ENCODE peak calls at places on chromosomes 4 and X, in ten cellular contexts. U, L, S, X, K, H, J, F, E and T are unnamed samples.

GRCh38 chr4:112284166-112284565 is 1.5 kb downstream of the TIFA start:
- DNase-seq in X (no peak), S (no peak), J (no peak), E (peak), H (peak), F (no peak), K (no peak), U (no peak), L (peak), T (no peak)

GRCh38 chr4:3386486-3386885 is 55.3 kb upstream of the HGFAC start:
- DNase-seq in H (no peak), L (no peak), K (no peak), E (no peak), J (peak), S (no peak), U (no peak), X (peak), F (no peak), T (no peak)

GRCh38 chr4:21476753-21477152 is 471.8 kb downstream of the KCNIP4 start:
- DNase-seq in U (peak), J (no peak), L (peak), S (no peak), E (no peak), K (no peak), F (no peak), X (peak), H (peak), T (no peak)

GRCh38 chr4:41998019-41998418 is 7.7 kb downstream of the SLC30A9 start:
- DNase-seq in H (no peak), X (no peak), L (no peak), F (no peak), E (no peak), S (no peak), J (no peak), U (peak), K (no peak), T (no peak)

GRCh38 chr4:185738038-185738552 is 73.9 kb downstream of the SORBS2 start:
- DNase-seq in U (no peak), H (no peak), S (no peak), F (no peak), J (no peak), X (no peak), K (no peak), L (peak), E (peak), T (no peak)

GRCh38 chr4:116702949-116703348 is 382.4 kb downstream of the TRAM1L1 start:
- DNase-seq in J (no peak), H (peak), K (no peak), S (no peak), E (no peak), U (no peak), X (no peak), F (no peak), L (peak), T (no peak)

GRCh38 chr4:93827272-93827947 is 1.1 kb upstream of the ATOH1 start:
- DNase-seq in X (no peak), E (no peak), J (no peak), F (no peak), U (peak), K (no peak), S (no peak), H (no peak), L (no peak), T (no peak)

GRCh38 chrX:154404625-154405192 is 4.3 kb downstream of the DNASE1L1 start:
- DNase-seq in H (no peak), K (no peak), X (no peak), F (no peak), L (no peak), S (no peak), E (no peak), U (no peak), J (no peak), T (no peak)

GRCh38 chrX:118727686-118728339 is 407 bp downstream of the IL13RA1 start:
- DNase-seq in L (no peak), S (no peak), U (peak), H (peak), E (peak), K (no peak), J (no peak), X (no peak), F (no peak), T (peak)

GRCh38 chrX:36950495-36951253 is 57.5 kb upstream of the FAM47C start:
- DNase-seq in U (no peak), L (no peak), K (no peak), H (no peak), E (no peak), J (no peak), X (no peak), F (no peak), S (no peak), T (no peak)
- H3K4me3 ChIP-seq in U (no peak), L (no peak), K (no peak), H (no peak), E (no peak), J (no peak), X (no peak), F (no peak), S (no peak), T (no peak)

GRCh38 chr4:175767130-175767529 is 44.9 kb downstream of the GPM6A start:
- DNase-seq in H (no peak), S (no peak), E (no peak), J (no peak), X (no peak), L (no peak), F (no peak), U (no peak), K (no peak), T (no peak)

GRCh38 chr4:175776217-175776616 is 35.8 kb downstream of the GPM6A start:
- DNase-seq in X (peak), K (no peak), F (no peak), J (no peak), S (no peak), U (no peak), L (no peak), H (no peak), E (no peak), T (no peak)

GRCh38 chr4:175772170-175772685 is 39.8 kb downstream of the GPM6A start:
- DNase-seq in S (no peak), L (no peak), K (no peak), J (no peak), X (no peak), H (no peak), F (no peak), E (no peak), U (no peak), T (no peak)

GRCh38 chr4:175770555-175770954 is 41.5 kb downstream of the GPM6A start:
- DNase-seq in U (no peak), J (no peak), K (no peak), H (peak), E (peak), X (no peak), F (no peak), S (no peak), L (no peak), T (no peak)
- H3K4me3 ChIP-seq in U (no peak), J (no peak), K (peak), H (peak), E (peak), X (no peak), F (no peak), S (no peak), L (no peak), T (no peak)

GRCh38 chr4:8842614-8843013 is 29.0 kb downstream of the HMX1 start:
- DNase-seq in S (no peak), J (no peak), L (no peak), X (no peak), H (no peak), F (no peak), K (no peak), U (no peak), E (no peak), T (no peak)

GRCh38 chr4:8841678-8842268 is 29.9 kb downstream of the HMX1 start:
- DNase-seq in E (no peak), J (no peak), H (no peak), X (no peak), F (peak), L (no peak), K (no peak), S (no peak), U (no peak), T (peak)

GRCh38 chr4:8838911-8839431 is 32.7 kb downstream of the HMX1 start:
- DNase-seq in X (no peak), K (no peak), S (no peak), L (no peak), J (peak), U (no peak), E (no peak), F (peak), H (no peak), T (no peak)

GRCh38 chr4:8840006-8840793 is 31.4 kb downstream of the HMX1 start:
- DNase-seq in H (no peak), J (peak), X (no peak), K (no peak), E (no peak), F (peak), L (no peak), U (no peak), S (no peak), T (peak)

GRCh38 chr4:8840816-8841455 is 30.7 kb downstream of the HMX1 start:
- DNase-seq in U (no peak), X (no peak), K (no peak), F (peak), J (peak), S (no peak), E (no peak), L (no peak), H (no peak), T (peak)
- H3K4me3 ChIP-seq in U (no peak), X (no peak), K (no peak), F (no peak), J (no peak), S (no peak), E (no peak), L (no peak), H (no peak), T (no peak)

GRCh38 chrX:114583646-114584433 is at the start of gene HTR2C:
- DNase-seq in J (no peak), H (no peak), L (no peak), U (no peak), X (no peak), E (no peak), S (no peak), F (no peak), K (no peak), T (peak)

GRCh38 chrX:114582264-114582632 is 1.6 kb upstream of the HTR2C start:
- DNase-seq in X (no peak), K (no peak), L (no peak), E (no peak), S (no peak), J (no peak), F (no peak), H (no peak), U (no peak), T (no peak)

GRCh38 chrX:114582698-114583395 is 1.0 kb upstream of the HTR2C start:
- DNase-seq in X (no peak), H (no peak), J (no peak), E (no peak), F (no peak), S (no peak), L (no peak), K (no peak), U (peak), T (no peak)

GRCh38 chrX:114584983-114585842 is 1.3 kb downstream of the HTR2C start:
- DNase-seq in F (no peak), S (no peak), U (no peak), L (no peak), J (no peak), H (no peak), K (no peak), X (no peak), E (no peak), T (no peak)

GRCh38 chrX:114584434-114584943 is 603 bp downstream of the HTR2C start:
- DNase-seq in F (no peak), J (no peak), E (peak), L (no peak), X (no peak), S (no peak), H (no peak), K (no peak), U (peak), T (peak)
- H3K4me3 ChIP-seq in F (no peak), J (no peak), E (peak), L (no peak), X (no peak), S (no peak), H (no peak), K (no peak), U (peak), T (no peak)

GRCh38 chr4:95545526-95545925 is 3.2 kb downstream of the UNC5C start:
- DNase-seq in K (no peak), H (no peak), L (no peak), F (no peak), X (no peak), J (no peak), U (no peak), S (no peak), E (no peak), T (peak)
- H3K4me3 ChIP-seq in K (no peak), H (no peak), L (no peak), F (no peak), X (no peak), J (no peak), U (peak), S (no peak), E (no peak), T (peak)

GRCh38 chr4:17807446-17807845 is 3.1 kb downstream of the DCAF16 start:
- DNase-seq in L (peak), S (no peak), F (no peak), H (no peak), X (no peak), E (peak), K (no peak), U (no peak), J (no peak), T (no peak)
- H3K4me3 ChIP-seq in L (peak), S (no peak), F (no peak), H (peak), X (peak), E (peak), K (no peak), U (no peak), J (no peak), T (no peak)

DNA sequence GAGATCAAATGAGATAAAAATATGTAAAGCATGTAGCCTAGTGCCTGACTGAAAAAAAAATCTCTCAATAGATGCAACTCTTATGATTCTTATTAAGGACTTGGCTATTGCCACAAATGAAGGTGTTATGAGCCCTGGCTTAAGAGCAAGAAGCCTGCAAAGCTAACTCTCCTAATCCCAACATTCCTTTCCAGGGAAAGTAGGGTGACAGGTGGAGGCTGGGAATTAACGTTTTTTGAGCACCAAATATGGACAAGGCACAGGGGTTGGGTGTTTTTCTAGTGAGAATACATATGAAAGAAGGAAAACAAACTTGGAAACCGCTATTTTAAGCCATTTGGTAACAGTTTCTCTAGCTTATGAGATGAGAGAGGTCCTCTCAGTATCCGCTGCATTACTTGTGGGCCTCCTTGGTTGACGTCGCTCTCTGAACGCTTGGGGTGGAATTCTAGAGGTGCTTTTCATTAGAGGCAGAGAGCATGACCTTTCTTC is 2.4 kb downstream of the RHOH start:
- DNase-seq in E (no peak), J (no peak), X (no peak), S (no peak), L (no peak), H (no peak), K (no peak), F (no peak), U (no peak), T (no peak)
- H3K4me3 ChIP-seq in E (no peak), J (no peak), X (no peak), S (no peak), L (no peak), H (no peak), K (no peak), F (no peak), U (no peak), T (no peak)

GRCh38 chrX:153333271-153333670 is 682 bp upstream of the ZNF275 start:
- DNase-seq in H (peak), F (no peak), J (no peak), K (no peak), U (no peak), L (peak), E (peak), X (peak), S (no peak), T (no peak)
- H3K4me3 ChIP-seq in H (peak), F (no peak), J (no peak), K (peak), U (peak), L (no peak), E (peak), X (no peak), S (no peak), T (no peak)

GRCh38 chrX:19122641-19123009 is 357 bp upstream of the ADGRG2 start:
- DNase-seq in X (no peak), U (peak), E (no peak), S (no peak), H (no peak), F (no peak), L (no peak), K (no peak), J (no peak), T (no peak)

GRCh38 chrX:19121898-19122640 is at the start of gene ADGRG2:
- DNase-seq in K (no peak), L (peak), X (no peak), U (peak), F (no peak), S (no peak), E (peak), H (peak), J (no peak), T (peak)

DNA sequence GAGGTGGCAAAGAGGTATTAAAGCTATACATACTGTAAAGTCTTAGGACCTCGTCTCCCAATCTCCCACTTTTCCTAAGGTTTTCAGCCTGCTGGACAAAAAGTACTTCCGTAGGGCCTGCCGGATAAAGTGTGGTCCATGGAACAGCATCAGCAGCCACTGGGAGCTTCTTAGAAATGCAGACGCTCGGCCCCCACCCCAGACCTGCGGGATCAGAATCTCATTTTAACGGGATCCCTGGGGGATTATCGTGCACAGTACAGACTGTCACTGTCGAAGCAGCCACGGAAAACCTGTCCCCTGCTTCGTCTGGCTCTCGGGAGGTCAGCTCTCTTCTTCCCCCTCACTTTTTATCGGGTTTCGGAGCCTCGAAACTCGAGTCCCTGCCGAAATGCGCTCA is 802 bp downstream of the ADGRG2 start:
- DNase-seq in K (no peak), L (no peak), J (no peak), X (no peak), E (no peak), S (no peak), H (no peak), F (no peak), U (no peak), T (no peak)
- H3K4me3 ChIP-seq in K (no peak), L (no peak), J (no peak), X (no peak), E (no peak), S (no peak), H (peak), F (peak), U (peak), T (peak)